ENCODE peak calls at places on chromosomes 1 and 21, in five cellular contexts. E is NCI-H1092; Q is activated CD4-positive, alpha-beta T cell treated with anti-CD3 and anti-CD28 coated beads, Interleukin-2, amount 50 U/mL, for 1 hour; W is choroid plexus epithelial cell; N is progenitor cell of endocrine pancreas. C is an unnamed sample.
A peak's percentile ranks its signal among the peaks of the same experiment; 100 is the strongest.

GRCh38 chr1:24416666-24417391 is 1.2 kb downstream of the NIPAL3 start:
- DNase-seq in E (no peak), Q (peak; percentile 27), W (peak; percentile 94), N (no peak), C (peak; percentile 51)

GRCh38 chr1:59718064-59718988 is 96.4 kb upstream of the HOOK1 start:
- DNase-seq in E (no peak), Q (no peak), W (no peak), N (no peak), C (no peak)

GRCh38 chr1:116375165-116375883 is 2.3 kb downstream of the ATP1A1 start:
- DNase-seq in E (no peak), Q (no peak), W (peak; percentile 15), N (no peak), C (peak; percentile 62)

GRCh38 chr1:226639631-226640061 is 91.1 kb downstream of the STUM start:
- DNase-seq in E (no peak), Q (no peak), W (no peak), N (no peak), C (no peak)

GRCh38 chr1:212457740-212458338 is 25.1 kb downstream of the NENF start:
- DNase-seq in E (peak; percentile 45), Q (peak; percentile 42), W (peak; percentile 67), N (peak; percentile 26), C (no peak)

GRCh38 chr1:183394435-183394834 is 23.7 kb downstream of the NMNAT2 start:
- DNase-seq in E (no peak), Q (no peak), W (no peak), N (no peak), C (no peak)

GRCh38 chr1:22861764-22862440 is 110.8 kb downstream of the LACTBL1 start:
- DNase-seq in E (peak; percentile 29), Q (no peak), W (peak; percentile 87), N (peak; percentile 62), C (peak; percentile 1)

GRCh38 chr21:18493420-18493819 is 89.8 kb upstream of the TMPRSS15 start:
- DNase-seq in E (no peak), Q (no peak), W (peak; percentile 27), N (no peak), C (no peak)

GRCh38 chr1:160459687-160460086 is 59.3 kb downstream of the VANGL2 start:
- DNase-seq in E (no peak), Q (no peak), W (no peak), N (no peak), C (no peak)